ENCODE peak calls at places on chromosomes 11 and 22, in seven cellular contexts. A is HTR-8/SVneo; G is Calu3; C is stimulated activated CD4-positive, alpha-beta T cell treated with anti-CD3 and anti-CD28 coated beads, Interleukin-15, amount 100 ng/mL, for 1 hour; J is HL-60; U is effector CD4-positive, alpha-beta T cell; D is astrocyte of the hippocampus. Q is an unnamed sample.

GRCh38 chr22:35111244-35111643 is 45.3 kb downstream of the ISX start:
- DNase-seq in A (no peak), G (no peak), C (no peak), J (no peak), U (no peak), D (no peak), Q (no peak)

GRCh38 chr11:8068605-8069221 is 12.3 kb upstream of the TUB start:
- DNase-seq in A (peak), G (no peak), C (no peak), J (no peak), U (no peak), D (peak), Q (no peak)

GRCh38 chr11:17020831-17021230 is 6.6 kb upstream of the PLEKHA7 start:
- DNase-seq in A (no peak), G (no peak), C (no peak), J (no peak), U (no peak), D (peak), Q (no peak)

GRCh38 chr22:49368221-49368975 is 459.3 kb downstream of the BRD1 start:
- DNase-seq in A (no peak), G (no peak), C (no peak), J (no peak), U (no peak), D (no peak), Q (no peak)

GRCh38 chr11:26276798-26277424 is 55.0 kb upstream of the ANO3 start:
- DNase-seq in A (peak), G (peak), C (no peak), J (peak), U (peak), D (peak), Q (no peak)

GRCh38 chr11:68206211-68206610 is 6.9 kb downstream of the KMT5B start:
- DNase-seq in A (peak), G (no peak), C (no peak), J (no peak), U (no peak), D (peak), Q (no peak)

GRCh38 chr11:121041072-121041471 is 17.2 kb downstream of the TBCEL start:
- DNase-seq in A (no peak), G (no peak), C (no peak), J (no peak), U (no peak), D (no peak), Q (no peak)

GRCh38 chr22:44909241-44909640 is 100.6 kb downstream of the PHF21B start:
- DNase-seq in A (no peak), G (no peak), C (no peak), J (no peak), U (no peak), D (no peak), Q (no peak)

GRCh38 chr11:57453543-57454177 is 6.7 kb upstream of the RTN4RL2 start:
- DNase-seq in A (no peak), G (no peak), C (no peak), J (no peak), U (no peak), D (no peak), Q (no peak)

GRCh38 chr11:2289859-2290258 is 11.9 kb downstream of the C11orf21 start:
- DNase-seq in A (no peak), G (no peak), C (no peak), J (no peak), U (no peak), D (no peak), Q (no peak)

GRCh38 chr22:48981671-48982070 is 846.0 kb downstream of the BRD1 start:
- DNase-seq in A (no peak), G (no peak), C (no peak), J (no peak), U (no peak), D (no peak), Q (no peak)

GRCh38 chr11:95764267-95764898 is 25.2 kb downstream of the FAM76B start:
- DNase-seq in A (peak), G (no peak), C (no peak), J (no peak), U (no peak), D (peak), Q (no peak)

GRCh38 chr11:102599642-102600261 is 25.4 kb downstream of the MMP20 start:
- DNase-seq in A (peak), G (peak), C (no peak), J (peak), U (no peak), D (peak), Q (no peak)

Q was measured in SIG-M5.